ENCODE peak calls at places on chromosomes 4 and X, in nine cellular contexts. W is stimulated activated CD4-positive, alpha-beta T cell treated with anti-CD3 and anti-CD28 coated beads, Interleukin-12 subunit alpha, Interleukin-12 subunit beta, amount 100 ng/mL, for 24 hours; G is COLO829; Q is uterus; S is memory B cell; L is cardiac septum; B is activated CD4-positive, alpha-beta T cell treated with anti-CD3 and anti-CD28 coated beads for 1 hour; F is activated naive CD4-positive, alpha-beta T cell treated with anti-CD3 and anti-CD28 coated beads for 36 hours; O is substantia nigra. R is an unnamed sample.

GRCh38 chr4:24228692-24229091 is 338.8 kb upstream of the PPARGC1A start:
- DNase-seq in W (no peak), G (no peak), Q (no peak), S (no peak), L (no peak), B (no peak), F (no peak), O (no peak), R (no peak)

GRCh38 chrX:107574054-107574683 is 54.1 kb upstream of the PRPS1 start:
- DNase-seq in W (no peak), G (peak), Q (no peak), S (no peak), L (no peak), B (no peak), F (no peak), O (no peak), R (no peak)

GRCh38 chr4:41287005-41287404 is 30.3 kb downstream of the UCHL1 start:
- DNase-seq in W (no peak), G (no peak), Q (no peak), S (no peak), L (no peak), B (no peak), F (no peak), O (no peak), R (no peak)

GRCh38 chrX:65595460-65595876 is 60.9 kb upstream of the LAS1L start:
- DNase-seq in W (peak), G (peak), Q (peak), S (peak), L (peak), B (peak), F (peak), O (peak), R (peak)

GRCh38 chr4:2965262-2965661 is 1.9 kb downstream of the GRK4 start:
- DNase-seq in W (no peak), G (no peak), Q (no peak), S (no peak), L (no peak), B (no peak), F (no peak), O (no peak), R (no peak)

GRCh38 chr4:123064390-123064789 is 142.0 kb upstream of the NUDT6 start:
- DNase-seq in W (no peak), G (no peak), Q (no peak), S (no peak), L (no peak), B (no peak), F (no peak), O (no peak), R (no peak)

GRCh38 chrX:103629295-103630170 is 758 bp downstream of the TCEAL1 start:
- DNase-seq in W (no peak), G (no peak), Q (peak), S (no peak), L (peak), B (no peak), F (peak), O (peak), R (peak)

GRCh38 chrX:103845165-103845653 is 13.2 kb upstream of the RAB9B start:
- DNase-seq in W (peak), G (peak), Q (peak), S (peak), L (no peak), B (peak), F (peak), O (peak), R (peak)

GRCh38 chr4:171920901-171921300 is 107.7 kb downstream of the GALNTL6 start:
- DNase-seq in W (no peak), G (no peak), Q (no peak), S (no peak), L (no peak), B (no peak), F (no peak), O (no peak), R (no peak)

GRCh38 chrX:105829006-105829405 is 6.7 kb downstream of the NRK start:
- DNase-seq in W (no peak), G (no peak), Q (no peak), S (no peak), L (no peak), B (no peak), F (no peak), O (no peak), R (no peak)

GRCh38 chrX:133046601-133047000 is 50.3 kb downstream of the USP26 start:
- DNase-seq in W (no peak), G (no peak), Q (no peak), S (no peak), L (no peak), B (no peak), F (no peak), O (no peak), R (no peak)

GRCh38 chr4:115671581-115671980 is 558.2 kb upstream of the NDST4 start:
- DNase-seq in W (no peak), G (peak), Q (no peak), S (no peak), L (no peak), B (no peak), F (no peak), O (no peak), R (no peak)

GRCh38 chr4:143700060-143700419 is 435 bp downstream of the FREM3 start:
- DNase-seq in W (no peak), G (no peak), Q (no peak), S (no peak), L (no peak), B (no peak), F (no peak), O (no peak), R (no peak)

GRCh38 chr4:18844726-18845125 is 823.2 kb upstream of the LCORL start:
- DNase-seq in W (no peak), G (no peak), Q (no peak), S (no peak), L (no peak), B (no peak), F (no peak), O (no peak), R (no peak)

GRCh38 chr4:32128549-32128948 is 1408.4 kb downstream of the PCDH7 start:
- DNase-seq in W (no peak), G (no peak), Q (no peak), S (no peak), L (no peak), B (no peak), F (no peak), O (no peak), R (no peak)

GRCh38 chrX:57900961-57901360 is 9.3 kb downstream of the ZXDA start:
- DNase-seq in W (no peak), G (no peak), Q (no peak), S (no peak), L (no peak), B (no peak), F (no peak), O (no peak), R (no peak)

R was measured in tibial nerve.